ENCODE peak calls at places on chromosomes 16 and 17, in five cellular contexts. O is iPS DF 6.9, D is cardiac fibroblast, M is fibroblast of pulmonary artery, N is brain pericyte. I is an unnamed sample.

GRCh38 chr17:58156839-58157803 is 8.9 kb downstream of the OR4D1 start:
- DNase-seq in O (peak), D (peak), M (no peak), N (no peak), I (peak)

GRCh38 chr16:21663889-21664647 is at the start of gene OTOA:
- DNase-seq in O (no peak), D (no peak), M (no peak), N (no peak), I (peak)

GRCh38 chr16:72924487-72924886 is 123.4 kb downstream of the ZFHX3 start:
- DNase-seq in O (no peak), D (no peak), M (no peak), N (no peak), I (no peak)

GRCh38 chr16:29893553-29893952 is 5.8 kb downstream of the SEZ6L2 start:
- DNase-seq in O (no peak), D (no peak), M (no peak), N (no peak), I (no peak)

GRCh38 chr16:68188170-68188569 is 47.8 kb downstream of the ESRP2 start:
- DNase-seq in O (no peak), D (no peak), M (no peak), N (no peak), I (no peak)

GRCh38 chr17:79325707-79326106 is 251.1 kb downstream of the ENGASE start:
- DNase-seq in O (no peak), D (no peak), M (peak), N (no peak), I (no peak)

GRCh38 chr17:7220593-7221280 is 999 bp downstream of the ACADVL start:
- DNase-seq in O (no peak), D (peak), M (peak), N (no peak), I (peak)

GRCh38 chr17:39239640-39240314 is 14.0 kb upstream of the STAC2 start:
- DNase-seq in O (peak), D (no peak), M (peak), N (no peak), I (no peak)

I was measured in GM03348.